ENCODE peak calls at places on chromosomes 2 and 18, in seven cellular contexts. S is tibial nerve, H is A549, Y is heart left ventricle, T is lower lobe of right lung, U is tibial artery, V is GM23338. D is an unnamed sample. For H3K4me1, the result is how much of the 10 kb centered on the place peaks cover.

GRCh38 chr2:222952204-222952603 is 91.4 kb downstream of the ACSL3 start:
- DNase-seq in U (no peak), Y (no peak), T (no peak), H (no peak), S (no peak), V (no peak), D (no peak)

GRCh38 chr2:85539361-85540130 is 578 bp downstream of the MAT2A start:
- DNase-seq in Y (peak), H (peak), S (peak), U (peak), T (peak), V (peak), D (peak)

GRCh38 chr18:3103576-3103975 is 90.6 kb upstream of the LPIN2 start:
- DNase-seq in T (no peak), S (no peak), U (no peak), H (no peak), Y (no peak), V (no peak), D (no peak)

GRCh38 chr18:10249270-10249669 is 205.2 kb upstream of the APCDD1 start:
- DNase-seq in Y (no peak), V (peak), U (no peak), H (peak), S (no peak), T (no peak), D (no peak)

GRCh38 chr2:190618030-190618429 is 30.9 kb upstream of the NAB1 start:
- DNase-seq in T (no peak), S (no peak), V (no peak), U (no peak), Y (no peak), H (no peak), D (no peak)

GRCh38 chr2:37984589-37984988 is 59.5 kb downstream of the RMDN2 start:
- DNase-seq in Y (no peak), T (no peak), V (peak), H (peak), S (no peak), U (no peak), D (no peak)

GRCh38 chr2:180728928-180729559 is 251.4 kb upstream of the UBE2E3 start:
- DNase-seq in U (no peak), V (no peak), T (no peak), H (peak), S (no peak), Y (no peak), D (no peak)

GRCh38 chr2:51028829-51029228 is 3.1 kb downstream of the NRXN1 start:
- DNase-seq in Y (no peak), V (peak), T (no peak), H (no peak), S (no peak), U (no peak), D (no peak)

GRCh38 chr2:167332358-167332757 is 444.1 kb downstream of the XIRP2 start:
- DNase-seq in H (no peak), U (no peak), Y (no peak), T (no peak), V (no peak), S (no peak), D (no peak)

GRCh38 chr2:226140594-226140993 is 659.0 kb downstream of the IRS1 start:
- DNase-seq in Y (no peak), V (no peak), T (no peak), U (no peak), H (no peak), S (no peak), D (no peak)

GRCh38 chr2:110105183-110105582 is 10.4 kb downstream of the MALL start:
- DNase-seq in S (no peak), U (no peak), Y (no peak), V (no peak), T (no peak), H (no peak), D (no peak)

GRCh38 chr2:110107092-110108079 is 8.2 kb downstream of the MALL start:
- DNase-seq in S (no peak), H (peak), T (no peak), V (no peak), U (no peak), Y (no peak), D (no peak)

GRCh38 chr2:110104025-110104771 is 11.4 kb downstream of the MALL start:
- DNase-seq in V (no peak), S (no peak), Y (no peak), T (peak), U (no peak), H (peak), D (peak)

GRCh38 chr2:110106642-110107041 is 9.0 kb downstream of the MALL start:
- DNase-seq in Y (no peak), T (peak), V (no peak), U (no peak), S (no peak), H (peak), D (no peak)

DNA sequence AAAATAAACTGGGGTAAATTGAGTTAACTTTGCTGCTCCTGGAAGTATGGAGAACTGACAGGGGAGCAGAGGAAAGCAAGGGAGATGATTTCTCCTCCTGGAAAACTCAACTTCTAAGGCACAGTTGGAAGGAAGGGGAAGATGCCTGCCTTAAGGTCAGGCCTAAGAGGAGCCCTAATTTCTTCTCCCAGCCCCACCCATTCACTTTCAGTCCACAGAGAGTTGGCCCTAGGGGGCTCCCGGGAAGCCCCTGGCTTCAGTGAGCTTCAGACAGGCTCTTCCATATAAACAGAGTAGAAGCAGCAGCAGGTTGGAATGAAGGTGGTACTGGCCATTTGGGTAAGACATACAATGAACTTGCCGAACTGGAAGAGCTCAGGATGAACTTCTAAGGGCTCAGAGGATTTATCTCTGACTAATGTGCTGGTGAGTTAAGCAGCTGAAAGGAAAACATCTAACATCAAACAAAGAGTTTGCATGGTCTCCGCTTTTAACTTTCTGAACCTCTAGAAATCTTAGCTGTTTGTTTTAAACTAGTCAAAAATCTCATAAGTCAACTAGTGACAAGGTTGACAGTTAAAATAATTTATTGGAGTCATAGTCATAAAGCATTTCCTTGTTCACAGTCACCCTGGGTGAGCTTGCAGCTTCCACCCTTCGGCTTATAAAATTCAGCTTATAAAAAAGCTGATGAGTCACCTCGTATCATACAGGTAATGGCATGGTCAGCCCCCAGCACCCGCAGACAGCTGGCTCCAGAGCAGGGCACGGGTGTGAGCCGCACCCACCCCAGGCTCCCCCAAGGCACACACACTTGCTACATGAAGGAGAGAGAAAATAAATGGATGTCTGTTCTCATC is 9.8 kb downstream of the MALL start:
- DNase-seq in V (no peak), H (peak), T (no peak), S (no peak), U (no peak), Y (no peak), D (no peak)
- H3K4me1 ChIP-seq in V (under half), H (half or more), T (half or more), S (under half), U (under half), Y (under half), D (under half)

DNA sequence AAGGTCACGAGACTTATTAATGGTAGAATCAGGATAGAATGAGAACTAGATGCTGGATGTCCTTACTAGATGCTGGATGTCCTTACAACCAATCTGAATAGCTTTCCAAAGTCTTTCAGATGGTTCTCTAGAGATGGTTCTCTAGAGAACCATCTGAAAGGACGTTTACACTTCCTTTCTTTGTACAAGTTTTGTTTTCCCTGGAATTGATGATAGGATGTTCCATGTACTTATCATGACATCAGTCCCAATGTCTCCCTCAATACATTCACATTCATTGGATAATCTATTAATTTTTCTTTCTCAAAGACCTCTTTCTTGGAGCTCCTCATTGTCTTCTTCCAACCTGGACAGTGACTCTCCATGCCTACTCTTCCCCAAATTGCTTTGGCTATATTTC is 28.2 kb upstream of the RUFY4 start:
- DNase-seq in V (no peak), S (no peak), T (no peak), Y (no peak), U (no peak), H (no peak), D (no peak)
- H3K4me1 ChIP-seq in V (under half), S (under half), T (under half), Y (under half), U (under half), H (under half), D (under half)

GRCh38 chr2:47676236-47676635 is 106.7 kb upstream of the MSH6 start:
- DNase-seq in U (no peak), H (no peak), T (no peak), S (no peak), V (no peak), Y (no peak), D (no peak)

GRCh38 chr2:47675196-47675825 is 107.6 kb upstream of the MSH6 start:
- DNase-seq in T (no peak), H (no peak), V (no peak), U (no peak), S (no peak), Y (no peak), D (no peak)
- H3K4me1 ChIP-seq in T (under half), H (under half), V (under half), U (under half), S (under half), Y (under half), D (under half)

GRCh38 chr2:46548103-46548486 is 68.7 kb downstream of the TMEM247 start:
- DNase-seq in T (peak), H (no peak), S (no peak), Y (peak), U (no peak), V (no peak), D (peak)
- H3K4me1 ChIP-seq in T (half or more), H (under half), S (half or more), Y (under half), U (half or more), V (under half), D (half or more)

D was measured in upper lobe of right lung.